ENCODE peak calls at places on chromosomes 7 and 10, in seven cellular contexts. S is sigmoid colon, V is K562, O is transverse colon, Y is prostate gland, U is stomach, F is esophagus muscularis mucosa. L is an unnamed sample.

GRCh38 chr7:116030626-116031276 is at the start of gene TFEC:
- DNase-seq in S (no peak), V (no peak), O (no peak), Y (no peak), U (no peak), F (no peak), L (no peak)

GRCh38 chr10:129568562-129569344 is 101.7 kb downstream of the MGMT start:
- DNase-seq in S (no peak), V (no peak), O (no peak), Y (no peak), U (no peak), F (no peak), L (no peak)

GRCh38 chr7:1670894-1671875 is 1.1 kb downstream of the ELFN1 start:
- DNase-seq in S (peak; percentile 39), V (no peak), O (no peak), Y (no peak), U (no peak), F (no peak), L (peak; percentile 54)

GRCh38 chr10:91247360-91248111 is 27.1 kb downstream of the PCGF5 start:
- DNase-seq in S (no peak), V (peak; percentile 8), O (no peak), Y (no peak), U (no peak), F (no peak), L (no peak)

GRCh38 chr10:99008106-99008505 is 227.5 kb downstream of the HPSE2 start:
- DNase-seq in S (no peak), V (no peak), O (no peak), Y (no peak), U (no peak), F (no peak), L (no peak)

GRCh38 chr7:30351274-30351673 is 66.9 kb downstream of the ZNRF2 start:
- DNase-seq in S (no peak), V (no peak), O (no peak), Y (no peak), U (no peak), F (no peak), L (no peak)

GRCh38 chr10:3481000-3481335 is 304.0 kb downstream of the KLF6 start:
- DNase-seq in S (no peak), V (no peak), O (no peak), Y (no peak), U (no peak), F (no peak), L (no peak)

GRCh38 chr7:86058649-86059048 is 585.1 kb upstream of the GRM3 start:
- DNase-seq in S (no peak), V (no peak), O (no peak), Y (no peak), U (no peak), F (no peak), L (peak; percentile 54)

GRCh38 chr10:133441780-133442179 is 12.0 kb upstream of the SCART1 start:
- DNase-seq in S (no peak), V (no peak), O (no peak), Y (no peak), U (peak; percentile 21), F (peak; percentile 68), L (no peak)

GRCh38 chr7:134690614-134691504 is 44.2 kb downstream of the BPGM start:
- DNase-seq in S (no peak), V (no peak), O (no peak), Y (no peak), U (no peak), F (peak; percentile 86), L (no peak)

GRCh38 chr10:121183241-121183640 is 332.1 kb downstream of the WDR11 start:
- DNase-seq in S (no peak), V (no peak), O (no peak), Y (no peak), U (no peak), F (no peak), L (no peak)

GRCh38 chr10:86654411-86655172 is at the start of gene OPN4:
- DNase-seq in S (peak; percentile 40), V (no peak), O (peak; percentile 5), Y (no peak), U (no peak), F (no peak), L (peak; percentile 68)

GRCh38 chr10:119469325-119469707 is 73.2 kb downstream of the RGS10 start:
- DNase-seq in S (no peak), V (no peak), O (no peak), Y (no peak), U (no peak), F (no peak), L (peak; percentile 43)

GRCh38 chr7:43952028-43952427 is 25.8 kb downstream of the UBE2D4 start:
- DNase-seq in S (peak; percentile 5), V (no peak), O (no peak), Y (no peak), U (no peak), F (no peak), L (no peak)

GRCh38 chr10:114634607-114634974 is 23.5 kb downstream of the ABLIM1 start:
- DNase-seq in S (peak; percentile 82), V (peak; percentile 36), O (no peak), Y (peak; percentile 24), U (no peak), F (no peak), L (no peak)

GRCh38 chr7:1897076-1897860 is 227.2 kb downstream of the ELFN1 start:
- DNase-seq in S (no peak), V (no peak), O (no peak), Y (no peak), U (no peak), F (no peak), L (no peak)

DNA sequence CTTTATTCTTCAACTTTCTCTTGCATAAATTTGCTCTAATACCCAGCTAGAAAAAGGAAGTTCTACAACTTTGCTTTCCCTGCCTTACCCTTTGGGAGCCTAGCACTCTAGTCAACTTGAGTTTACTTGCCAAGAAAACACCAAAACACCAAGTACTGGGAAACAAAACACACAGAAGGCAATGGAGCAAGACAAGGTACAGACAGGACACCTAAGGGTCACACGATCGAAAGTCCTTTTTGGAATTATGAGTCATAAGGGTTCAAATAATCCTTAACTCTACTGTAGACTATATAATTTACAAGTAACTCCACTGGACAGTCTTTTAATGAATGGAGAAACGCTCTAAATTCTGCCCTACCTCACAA is 42.6 kb upstream of the ANAPC16 start:
- DNase-seq in S (no peak), V (no peak), O (no peak), Y (no peak), U (no peak), F (no peak), L (no peak)
- H3K27ac ChIP-seq in S (no peak overlapping the region), V (peak overlapping the region; percentile 25), O (no peak overlapping the region), Y (no peak overlapping the region), U (no peak overlapping the region), F (no peak overlapping the region), L (no peak overlapping the region)

DNA sequence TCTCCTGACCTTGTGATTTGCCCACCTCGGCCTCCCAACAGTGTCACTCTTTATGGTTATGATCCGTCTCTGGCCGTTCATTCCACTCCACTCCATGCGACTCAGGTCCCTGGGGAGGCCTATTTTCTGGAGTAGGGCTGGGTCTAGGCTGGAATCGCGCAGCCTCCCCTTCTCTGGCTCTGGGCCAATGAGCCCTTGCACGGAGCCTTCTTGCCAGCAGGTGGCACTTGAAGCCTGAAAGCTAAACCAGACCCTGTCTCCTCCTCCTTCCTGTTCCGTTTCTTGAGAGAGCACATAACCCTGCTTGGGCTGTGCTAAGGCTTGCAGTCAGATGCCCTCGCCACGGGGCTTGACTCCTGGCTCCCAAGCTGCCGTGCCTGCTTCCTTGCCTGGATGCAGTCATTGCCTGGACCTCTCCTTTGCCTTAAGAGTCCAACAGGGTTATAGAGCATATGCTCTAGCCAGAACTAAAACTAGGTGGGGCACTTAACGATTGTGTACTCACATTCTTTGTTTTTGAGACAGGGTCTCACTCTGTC is 9.6 kb upstream of the DNAJB12 start:
- DNase-seq in S (peak; percentile 94), V (peak; percentile 95), O (peak; percentile 86), Y (peak; percentile 79), U (peak; percentile 91), F (peak; percentile 95), L (peak; percentile 94)
- TF ChIP-seq POLR2AphosphoS5 in S (peak; percentile 65), V (peak; percentile 71), O (no peak), Y (peak; percentile 82), U (peak; percentile 66), F (peak; percentile 77), L (peak; percentile 73)

GRCh38 chr10:88042162-88043100 is 179.0 kb downstream of the PTEN start:
- DNase-seq in S (peak; percentile 65), V (no peak), O (no peak), Y (peak; percentile 73), U (peak; percentile 61), F (no peak), L (no peak)
- TF ChIP-seq POLR2A in S (no peak), V (no peak), O (no peak), Y (no peak), U (no peak), F (no peak), L (no peak)

GRCh38 chr10:61173450-61173849 is 229.5 kb upstream of the RHOBTB1 start:
- DNase-seq in S (no peak), V (no peak), O (no peak), Y (no peak), U (no peak), F (no peak), L (no peak)
- H3K27ac ChIP-seq in S (no peak overlapping the region), V (no peak overlapping the region), O (no peak overlapping the region), Y (no peak overlapping the region), U (no peak overlapping the region), F (no peak overlapping the region), L (no peak overlapping the region)

GRCh38 chr10:70903262-70903921 is 15.0 kb upstream of the PCBD1 start:
- DNase-seq in S (peak; percentile 82), V (peak; percentile 76), O (peak; percentile 56), Y (peak; percentile 46), U (peak; percentile 67), F (no peak), L (peak; percentile 64)

GRCh38 chr10:70906031-70906804 is 17.9 kb upstream of the PCBD1 start:
- DNase-seq in S (peak; percentile 53), V (no peak), O (no peak), Y (no peak), U (no peak), F (no peak), L (peak; percentile 49)

GRCh38 chr10:70907619-70908425 is 19.5 kb upstream of the PCBD1 start:
- DNase-seq in S (peak; percentile 49), V (no peak), O (peak; percentile 3), Y (no peak), U (no peak), F (no peak), L (peak; percentile 59)

GRCh38 chr10:70906953-70907618 is 18.7 kb upstream of the PCBD1 start:
- DNase-seq in S (peak; percentile 39), V (no peak), O (peak; percentile 23), Y (no peak), U (no peak), F (no peak), L (peak; percentile 58)

GRCh38 chr10:70905071-70906021 is 17.0 kb upstream of the PCBD1 start:
- DNase-seq in S (peak; percentile 48), V (no peak), O (peak; percentile 6), Y (no peak), U (no peak), F (no peak), L (peak; percentile 74)
- TF ChIP-seq POLR2AphosphoS5 in S (no peak), V (no peak), O (no peak), Y (no peak), U (no peak), F (no peak), L (no peak)

GRCh38 chr7:76272872-76273271 is 29.6 kb upstream of the HSPB1 start:
- DNase-seq in S (no peak), V (no peak), O (no peak), Y (no peak), U (no peak), F (no peak), L (no peak)
- TF ChIP-seq POLR2A in S (no peak), V (no peak), O (no peak), Y (no peak), U (no peak), F (no peak), L (no peak)

L was measured in spleen.